ENCODE peak calls at places on chromosome 4, in eight cellular contexts. One of them, this sample, is unnamed. For H3K9me3, the result is how much of the 10 kb centered on the place peaks cover.

GRCh38 chr4:123619895-123620294 is 223.3 kb downstream of the SPRY1 start:
- DNase-seq in GM23248: no peak
- DNase-seq in esophagus muscularis mucosa: no peak
- DNase-seq in right atrium auricular region: no peak
- DNase-seq in CD4-positive, alpha-beta T cell: no peak
- DNase-seq in gastrocnemius medialis: no peak
- DNase-seq in aorta: no peak
- DNase-seq in suprapubic skin: no peak
- DNase-seq in this sample: no peak

GRCh38 chr4:188037003-188037713 is 41.6 kb downstream of the ZFP42 start:
- DNase-seq in suprapubic skin: no peak
- DNase-seq in aorta: peak
- DNase-seq in CD4-positive, alpha-beta T cell: no peak
- DNase-seq in esophagus muscularis mucosa: no peak
- DNase-seq in right atrium auricular region: no peak
- DNase-seq in gastrocnemius medialis: no peak
- DNase-seq in GM23248: no peak
- DNase-seq in this sample: no peak

GRCh38 chr4:62495039-62495438 is 1294.9 kb downstream of the ADGRL3 start:
- DNase-seq in CD4-positive, alpha-beta T cell: no peak
- DNase-seq in esophagus muscularis mucosa: no peak
- DNase-seq in gastrocnemius medialis: no peak
- DNase-seq in GM23248: no peak
- DNase-seq in aorta: no peak
- DNase-seq in suprapubic skin: no peak
- DNase-seq in right atrium auricular region: no peak
- DNase-seq in this sample: no peak

GRCh38 chr4:84907145-84907544 is 59.3 kb downstream of the WDFY3 start:
- DNase-seq in aorta: no peak
- DNase-seq in suprapubic skin: no peak
- DNase-seq in esophagus muscularis mucosa: no peak
- DNase-seq in GM23248: no peak
- DNase-seq in right atrium auricular region: no peak
- DNase-seq in CD4-positive, alpha-beta T cell: no peak
- DNase-seq in gastrocnemius medialis: no peak
- DNase-seq in this sample: no peak

GRCh38 chr4:1784789-1785591 is 8.1 kb upstream of the FGFR3 start:
- DNase-seq in GM23248: no peak
- DNase-seq in CD4-positive, alpha-beta T cell: no peak
- DNase-seq in esophagus muscularis mucosa: no peak
- DNase-seq in aorta: no peak
- DNase-seq in gastrocnemius medialis: no peak
- DNase-seq in suprapubic skin: no peak
- DNase-seq in right atrium auricular region: peak
- DNase-seq in this sample: no peak

GRCh38 chr4:7788687-7789425 is 150.8 kb downstream of the AFAP1 start:
- DNase-seq in GM23248: peak
- DNase-seq in CD4-positive, alpha-beta T cell: no peak
- DNase-seq in esophagus muscularis mucosa: no peak
- DNase-seq in aorta: no peak
- DNase-seq in right atrium auricular region: no peak
- DNase-seq in suprapubic skin: no peak
- DNase-seq in gastrocnemius medialis: peak
- DNase-seq in this sample: peak

GRCh38 chr4:189940178-189941004 is at the start of gene FRG1:
- DNase-seq in suprapubic skin: peak
- DNase-seq in CD4-positive, alpha-beta T cell: peak
- DNase-seq in right atrium auricular region: peak
- DNase-seq in aorta: peak
- DNase-seq in esophagus muscularis mucosa: peak
- DNase-seq in GM23248: peak
- DNase-seq in gastrocnemius medialis: peak
- DNase-seq in this sample: peak

GRCh38 chr4:38290360-38290759 is 330.2 kb downstream of the PTTG2 start:
- DNase-seq in esophagus muscularis mucosa: no peak
- DNase-seq in right atrium auricular region: no peak
- DNase-seq in GM23248: peak
- DNase-seq in suprapubic skin: no peak
- DNase-seq in gastrocnemius medialis: no peak
- DNase-seq in CD4-positive, alpha-beta T cell: no peak
- DNase-seq in aorta: no peak
- DNase-seq in this sample: no peak

DNA sequence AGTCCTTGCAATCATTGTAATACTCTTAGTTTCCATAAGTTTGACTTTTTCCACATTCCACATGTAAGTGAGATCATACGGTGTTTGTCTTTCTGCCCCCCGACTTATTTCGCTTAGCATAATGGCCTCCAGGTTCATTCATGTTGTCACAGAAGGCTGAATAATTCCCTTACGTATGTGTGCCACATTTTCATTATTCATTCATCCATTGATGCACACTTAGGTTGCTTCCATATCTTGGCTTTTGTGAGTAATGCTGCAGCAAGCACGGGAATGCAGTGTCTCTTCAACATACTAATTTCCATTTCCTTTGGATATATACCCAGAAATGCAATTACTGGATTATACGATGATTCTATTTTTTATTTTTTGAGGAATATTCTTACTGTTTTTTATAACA is 22.0 kb upstream of the VEGFC start:
- DNase-seq in esophagus muscularis mucosa: no peak
- DNase-seq in right atrium auricular region: no peak
- DNase-seq in GM23248: peak
- DNase-seq in gastrocnemius medialis: no peak
- DNase-seq in suprapubic skin: no peak
- DNase-seq in CD4-positive, alpha-beta T cell: no peak
- DNase-seq in aorta: no peak
- DNase-seq in this sample: no peak
- H3K27ac ChIP-seq in esophagus muscularis mucosa: no peak
- H3K27ac ChIP-seq in right atrium auricular region: no peak
- H3K27ac ChIP-seq in GM23248: peak
- H3K27ac ChIP-seq in gastrocnemius medialis: no peak
- H3K27ac ChIP-seq in suprapubic skin: no peak
- H3K27ac ChIP-seq in CD4-positive, alpha-beta T cell: no peak
- H3K27ac ChIP-seq in aorta: no peak
- H3K27ac ChIP-seq in this sample: no peak

GRCh38 chr4:95705323-95705722 is 134.6 kb upstream of the PDHA2 start:
- DNase-seq in CD4-positive, alpha-beta T cell: no peak
- DNase-seq in aorta: no peak
- DNase-seq in suprapubic skin: no peak
- DNase-seq in esophagus muscularis mucosa: no peak
- DNase-seq in gastrocnemius medialis: no peak
- DNase-seq in right atrium auricular region: no peak
- DNase-seq in GM23248: no peak
- DNase-seq in this sample: no peak
- H3K9me3 ChIP-seq in CD4-positive, alpha-beta T cell: under half
- H3K9me3 ChIP-seq in aorta: under half
- H3K9me3 ChIP-seq in suprapubic skin: under half
- H3K9me3 ChIP-seq in esophagus muscularis mucosa: under half
- H3K9me3 ChIP-seq in gastrocnemius medialis: under half
- H3K9me3 ChIP-seq in right atrium auricular region: under half
- H3K9me3 ChIP-seq in GM23248: under half
- H3K9me3 ChIP-seq in this sample: under half

GRCh38 chr4:24657768-24658617 is 73.6 kb upstream of the DHX15 start:
- DNase-seq in CD4-positive, alpha-beta T cell: no peak
- DNase-seq in gastrocnemius medialis: no peak
- DNase-seq in GM23248: peak
- DNase-seq in suprapubic skin: no peak
- DNase-seq in esophagus muscularis mucosa: no peak
- DNase-seq in aorta: peak
- DNase-seq in right atrium auricular region: peak
- DNase-seq in this sample: peak

GRCh38 chr4:24664956-24665355 is 80.6 kb upstream of the DHX15 start:
- DNase-seq in esophagus muscularis mucosa: no peak
- DNase-seq in gastrocnemius medialis: no peak
- DNase-seq in CD4-positive, alpha-beta T cell: no peak
- DNase-seq in right atrium auricular region: no peak
- DNase-seq in suprapubic skin: no peak
- DNase-seq in GM23248: peak
- DNase-seq in aorta: no peak
- DNase-seq in this sample: no peak

GRCh38 chr4:24659241-24659961 is 75.0 kb upstream of the DHX15 start:
- DNase-seq in GM23248: peak
- DNase-seq in aorta: no peak
- DNase-seq in esophagus muscularis mucosa: no peak
- DNase-seq in suprapubic skin: no peak
- DNase-seq in CD4-positive, alpha-beta T cell: no peak
- DNase-seq in right atrium auricular region: no peak
- DNase-seq in gastrocnemius medialis: no peak
- DNase-seq in this sample: no peak

GRCh38 chr4:24666316-24666715 is 82.0 kb upstream of the DHX15 start:
- DNase-seq in esophagus muscularis mucosa: no peak
- DNase-seq in CD4-positive, alpha-beta T cell: no peak
- DNase-seq in GM23248: no peak
- DNase-seq in gastrocnemius medialis: no peak
- DNase-seq in right atrium auricular region: no peak
- DNase-seq in aorta: no peak
- DNase-seq in suprapubic skin: no peak
- DNase-seq in this sample: no peak

GRCh38 chr4:24662065-24662464 is 77.7 kb upstream of the DHX15 start:
- DNase-seq in CD4-positive, alpha-beta T cell: no peak
- DNase-seq in right atrium auricular region: no peak
- DNase-seq in aorta: no peak
- DNase-seq in suprapubic skin: no peak
- DNase-seq in GM23248: no peak
- DNase-seq in gastrocnemius medialis: no peak
- DNase-seq in esophagus muscularis mucosa: no peak
- DNase-seq in this sample: no peak
- H3K27ac ChIP-seq in CD4-positive, alpha-beta T cell: no peak
- H3K27ac ChIP-seq in right atrium auricular region: no peak
- H3K27ac ChIP-seq in aorta: no peak
- H3K27ac ChIP-seq in suprapubic skin: no peak
- H3K27ac ChIP-seq in GM23248: no peak
- H3K27ac ChIP-seq in gastrocnemius medialis: no peak
- H3K27ac ChIP-seq in esophagus muscularis mucosa: no peak
- H3K27ac ChIP-seq in this sample: no peak

DNA sequence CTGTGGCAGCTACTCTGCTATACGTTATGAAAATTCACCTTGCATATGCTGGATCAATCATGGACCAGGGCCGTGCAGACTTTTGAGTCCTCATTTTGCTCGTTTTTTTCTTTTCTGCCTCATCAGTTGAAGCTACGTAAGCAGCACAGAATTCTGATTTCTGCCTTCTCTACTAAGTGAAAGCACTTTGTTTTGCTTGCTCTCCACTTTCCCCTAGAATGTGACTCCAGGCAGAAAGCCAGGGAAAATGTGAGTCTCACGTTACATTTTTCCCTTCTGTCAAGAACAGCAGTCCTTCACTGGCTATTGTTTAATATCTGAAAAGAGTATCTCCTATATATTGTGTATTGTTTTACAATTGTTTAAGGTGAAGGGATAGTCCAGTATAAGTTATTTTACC is 1840.1 kb downstream of the PCDH7 start:
- DNase-seq in GM23248: peak
- DNase-seq in suprapubic skin: no peak
- DNase-seq in CD4-positive, alpha-beta T cell: no peak
- DNase-seq in aorta: no peak
- DNase-seq in right atrium auricular region: no peak
- DNase-seq in gastrocnemius medialis: no peak
- DNase-seq in esophagus muscularis mucosa: no peak
- DNase-seq in this sample: no peak
- H3K9me3 ChIP-seq in GM23248: under half
- H3K9me3 ChIP-seq in suprapubic skin: under half
- H3K9me3 ChIP-seq in CD4-positive, alpha-beta T cell: under half
- H3K9me3 ChIP-seq in aorta: under half
- H3K9me3 ChIP-seq in right atrium auricular region: under half
- H3K9me3 ChIP-seq in gastrocnemius medialis: under half
- H3K9me3 ChIP-seq in esophagus muscularis mucosa: under half
- H3K9me3 ChIP-seq in this sample: under half

GRCh38 chr4:113636877-113637276 is 124.7 kb downstream of the CAMK2D start:
- DNase-seq in aorta: no peak
- DNase-seq in esophagus muscularis mucosa: no peak
- DNase-seq in suprapubic skin: no peak
- DNase-seq in gastrocnemius medialis: no peak
- DNase-seq in right atrium auricular region: no peak
- DNase-seq in CD4-positive, alpha-beta T cell: no peak
- DNase-seq in GM23248: peak
- DNase-seq in this sample: no peak

GRCh38 chr4:113635739-113636437 is 125.7 kb downstream of the CAMK2D start:
- DNase-seq in GM23248: no peak
- DNase-seq in CD4-positive, alpha-beta T cell: no peak
- DNase-seq in suprapubic skin: no peak
- DNase-seq in aorta: no peak
- DNase-seq in right atrium auricular region: no peak
- DNase-seq in esophagus muscularis mucosa: no peak
- DNase-seq in gastrocnemius medialis: no peak
- DNase-seq in this sample: no peak

GRCh38 chr4:113637823-113638691 is 123.5 kb downstream of the CAMK2D start:
- DNase-seq in right atrium auricular region: no peak
- DNase-seq in gastrocnemius medialis: no peak
- DNase-seq in GM23248: no peak
- DNase-seq in esophagus muscularis mucosa: no peak
- DNase-seq in aorta: no peak
- DNase-seq in CD4-positive, alpha-beta T cell: no peak
- DNase-seq in suprapubic skin: no peak
- DNase-seq in this sample: no peak

GRCh38 chr4:113637363-113637762 is 124.2 kb downstream of the CAMK2D start:
- DNase-seq in CD4-positive, alpha-beta T cell: no peak
- DNase-seq in esophagus muscularis mucosa: no peak
- DNase-seq in GM23248: peak
- DNase-seq in suprapubic skin: no peak
- DNase-seq in aorta: no peak
- DNase-seq in right atrium auricular region: no peak
- DNase-seq in gastrocnemius medialis: no peak
- DNase-seq in this sample: no peak

GRCh38 chr4:113636438-113636818 is 125.1 kb downstream of the CAMK2D start:
- DNase-seq in esophagus muscularis mucosa: no peak
- DNase-seq in gastrocnemius medialis: no peak
- DNase-seq in CD4-positive, alpha-beta T cell: no peak
- DNase-seq in right atrium auricular region: no peak
- DNase-seq in suprapubic skin: no peak
- DNase-seq in GM23248: no peak
- DNase-seq in aorta: no peak
- DNase-seq in this sample: no peak
- H3K27ac ChIP-seq in esophagus muscularis mucosa: no peak
- H3K27ac ChIP-seq in gastrocnemius medialis: peak
- H3K27ac ChIP-seq in CD4-positive, alpha-beta T cell: no peak
- H3K27ac ChIP-seq in right atrium auricular region: peak
- H3K27ac ChIP-seq in suprapubic skin: no peak
- H3K27ac ChIP-seq in GM23248: no peak
- H3K27ac ChIP-seq in aorta: peak
- H3K27ac ChIP-seq in this sample: no peak

GRCh38 chr4:374298-375160 is 36.9 kb downstream of the ZNF141 start:
- DNase-seq in CD4-positive, alpha-beta T cell: no peak
- DNase-seq in GM23248: no peak
- DNase-seq in gastrocnemius medialis: no peak
- DNase-seq in aorta: no peak
- DNase-seq in right atrium auricular region: no peak
- DNase-seq in suprapubic skin: no peak
- DNase-seq in esophagus muscularis mucosa: no peak
- DNase-seq in this sample: no peak
- H3K9me3 ChIP-seq in CD4-positive, alpha-beta T cell: half or more
- H3K9me3 ChIP-seq in GM23248: under half
- H3K9me3 ChIP-seq in gastrocnemius medialis: under half
- H3K9me3 ChIP-seq in aorta: under half
- H3K9me3 ChIP-seq in right atrium auricular region: half or more
- H3K9me3 ChIP-seq in suprapubic skin: half or more
- H3K9me3 ChIP-seq in esophagus muscularis mucosa: half or more
- H3K9me3 ChIP-seq in this sample: half or more

This sample was measured in RWPE2.